ENCODE peak calls at places on chromosome 2, in ten cellular contexts. Z is iPS-NIHi11; W is activated naive CD4-positive, alpha-beta T cell treated with anti-CD3 and anti-CD28 coated beads for 36 hours; I is stimulated activated CD4-positive, alpha-beta T cell treated with anti-CD3 and anti-CD28 coated beads, Interleukin-12 subunit alpha, Interleukin-12 subunit beta, amount 100 ng/mL, for 48 hours; S is hepatocyte; M is GM18507; G is A549; L is naive thymus-derived CD8-positive, alpha-beta T cell; F is fibroblast of villous mesenchyme; N is K562. B is an unnamed sample.

GRCh38 chr2:158144914-158145625 is 43.4 kb downstream of the UPP2 start:
- DNase-seq in Z (peak), W (no peak), N (no peak), M (no peak), G (no peak), F (no peak), L (no peak), S (no peak), I (no peak), B (no peak)

GRCh38 chr2:112121682-112122254 is 16.4 kb upstream of the FBLN7 start:
- DNase-seq in S (peak), M (no peak), F (peak), G (peak), N (no peak), I (no peak), Z (no peak), W (peak), L (peak), B (peak)

GRCh38 chr2:145750617-145751016 is 1230.7 kb upstream of the ZEB2 start:
- DNase-seq in M (no peak), G (no peak), I (no peak), N (no peak), F (no peak), W (no peak), L (no peak), S (no peak), Z (no peak), B (no peak)

GRCh38 chr2:1004398-1004797 is 53.7 kb downstream of the SNTG2 start:
- DNase-seq in S (no peak), N (no peak), M (no peak), L (no peak), Z (no peak), W (peak), G (no peak), F (no peak), I (no peak), B (no peak)

GRCh38 chr2:174635747-174636399 is 38.3 kb upstream of the WIPF1 start:
- DNase-seq in L (no peak), I (no peak), N (no peak), M (no peak), F (peak), G (no peak), S (no peak), Z (no peak), W (no peak), B (no peak)

GRCh38 chr2:30978044-30978443 is 160.2 kb downstream of the GALNT14 start:
- DNase-seq in S (no peak), W (no peak), M (no peak), I (no peak), L (no peak), F (no peak), G (no peak), N (no peak), Z (no peak), B (no peak)

GRCh38 chr2:71990826-71991225 is 156.8 kb downstream of the CYP26B1 start:
- DNase-seq in Z (no peak), L (no peak), W (no peak), I (no peak), M (no peak), F (no peak), N (no peak), G (no peak), S (no peak), B (no peak)

GRCh38 chr2:240479111-240479501 is 43.6 kb downstream of the GPC1 start:
- DNase-seq in L (no peak), G (no peak), W (no peak), F (no peak), M (no peak), I (no peak), S (no peak), Z (peak), N (no peak), B (no peak)

GRCh38 chr2:216539791-216540241 is 41.2 kb downstream of the RPL37A start:
- DNase-seq in I (no peak), N (no peak), W (no peak), S (no peak), L (no peak), G (peak), F (no peak), Z (peak), M (no peak), B (no peak)

GRCh38 chr2:58539973-58540372 is 298.8 kb upstream of the FANCL start:
- DNase-seq in F (no peak), L (no peak), G (peak), I (no peak), W (no peak), Z (peak), S (no peak), M (no peak), N (no peak), B (no peak)

GRCh38 chr2:43402452-43402937 is 176.1 kb upstream of the ZFP36L2 start:
- DNase-seq in W (no peak), L (no peak), N (no peak), Z (no peak), G (no peak), M (no peak), F (peak), S (no peak), I (no peak), B (no peak)

GRCh38 chr2:217609952-217610351 is 392.8 kb downstream of the TNS1 start:
- DNase-seq in G (no peak), Z (no peak), M (no peak), S (no peak), N (no peak), I (no peak), F (no peak), W (no peak), L (no peak), B (no peak)

B was measured in DND-41.